ENCODE peak calls at places on chromosomes 4 and X, in six cellular contexts. P, Y, Z, T, O and X are unnamed samples.

GRCh38 chrX:152575331-152575730 is 62.4 kb upstream of the GABRQ start:
- DNase-seq in P (no peak), Y (peak), Z (no peak), T (no peak), O (no peak), X (no peak)

GRCh38 chr4:5524900-5525299 is 183.5 kb downstream of the EVC2 start:
- DNase-seq in P (no peak), Y (peak), Z (no peak), T (no peak), O (no peak), X (no peak)

GRCh38 chr4:79294064-79294463 is 31.8 kb downstream of the NAA11 start:
- DNase-seq in P (no peak), Y (peak), Z (no peak), T (no peak), O (no peak), X (no peak)

GRCh38 chrX:16578218-16578617 is 71.7 kb upstream of the S100G start:
- DNase-seq in P (no peak), Y (no peak), Z (no peak), T (peak), O (peak), X (no peak)

GRCh38 chr4:113756005-113756410 is 5.5 kb downstream of the CAMK2D start:
- DNase-seq in P (no peak), Y (peak), Z (no peak), T (no peak), O (no peak), X (no peak)

GRCh38 chr4:66482186-66482585 is 811.9 kb upstream of the EPHA5 start:
- DNase-seq in P (no peak), Y (no peak), Z (no peak), T (no peak), O (no peak), X (no peak)

GRCh38 chrX:1581132-1581531 is 10.3 kb upstream of the AKAP17A start:
- DNase-seq in P (no peak), Y (peak), Z (no peak), T (peak), O (peak), X (peak)

GRCh38 chr4:186342582-186342981 is 76.6 kb downstream of the F11 start:
- DNase-seq in P (no peak), Y (peak), Z (no peak), T (no peak), O (no peak), X (no peak)

GRCh38 chr4:121484633-121485032 is 103.8 kb upstream of the QRFPR start:
- DNase-seq in P (no peak), Y (peak), Z (no peak), T (peak), O (peak), X (no peak)

GRCh38 chrX:150899191-150899757 is 806 bp upstream of the CD99L2 start:
- DNase-seq in P (peak), Y (peak), Z (no peak), T (peak), O (peak), X (no peak)

GRCh38 chr4:173539986-173540385 is 10.0 kb upstream of the HAND2 start:
- DNase-seq in P (no peak), Y (no peak), Z (no peak), T (no peak), O (no peak), X (no peak)

GRCh38 chr4:87839309-87839946 is 6.7 kb downstream of the MEPE start:
- DNase-seq in P (peak), Y (peak), Z (no peak), T (peak), O (peak), X (no peak)

GRCh38 chrX:119753639-119754257 is 4.6 kb upstream of the SOWAHD start:
- DNase-seq in P (no peak), Y (peak), Z (no peak), T (peak), O (peak), X (no peak)

GRCh38 chr4:87241341-87241740 is 20.9 kb upstream of the KLHL8 start:
- DNase-seq in P (no peak), Y (no peak), Z (no peak), T (no peak), O (peak), X (no peak)

GRCh38 chr4:161393614-161394013 is 770.2 kb downstream of the FSTL5 start:
- DNase-seq in P (no peak), Y (peak), Z (no peak), T (peak), O (peak), X (no peak)

GRCh38 chr4:118313098-118313497 is 39.7 kb downstream of the PRSS12 start:
- DNase-seq in P (no peak), Y (no peak), Z (no peak), T (peak), O (peak), X (no peak)

GRCh38 chr4:54225671-54226398 is 3.3 kb upstream of the PDGFRA start:
- DNase-seq in P (no peak), Y (peak), Z (no peak), T (peak), O (peak), X (no peak)

GRCh38 chr4:76955187-76955586 is 5.6 kb downstream of the SEPTIN11 start:
- DNase-seq in P (no peak), Y (peak), Z (no peak), T (no peak), O (no peak), X (no peak)

GRCh38 chr4:98493305-98493704 is 165.1 kb downstream of the TSPAN5 start:
- DNase-seq in P (no peak), Y (no peak), Z (no peak), T (no peak), O (no peak), X (no peak)

GRCh38 chr4:185182196-185182595 is 21.6 kb downstream of the CFAP97 start:
- DNase-seq in P (no peak), Y (no peak), Z (no peak), T (no peak), O (no peak), X (no peak)

GRCh38 chr4:8707045-8707781 is 114.6 kb downstream of the CPZ start:
- DNase-seq in P (no peak), Y (no peak), Z (no peak), T (peak), O (peak), X (no peak)

GRCh38 chrX:39599339-39599738 is 498.4 kb downstream of the BCOR start:
- DNase-seq in P (no peak), Y (no peak), Z (no peak), T (no peak), O (no peak), X (no peak)

GRCh38 chr4:43048570-43048969 is 156.1 kb downstream of the GRXCR1 start:
- DNase-seq in P (no peak), Y (no peak), Z (no peak), T (peak), O (no peak), X (no peak)

GRCh38 chrX:110006826-110007375 is 4.0 kb downstream of the TMEM164 start:
- DNase-seq in P (no peak), Y (no peak), Z (no peak), T (no peak), O (no peak), X (no peak)

GRCh38 chr4:117610706-117611308 is 423.5 kb upstream of the NDST3 start:
- DNase-seq in P (no peak), Y (no peak), Z (no peak), T (no peak), O (no peak), X (no peak)